ENCODE peak calls at places on chromosomes 7 and 10, in six cellular contexts. P is upper lobe of right lung, U is neural progenitor cell, Y is adrenal gland, E is mesendoderm, N is mammary epithelial cell. J is an unnamed sample. For H3K27me3, the result is how much of the 10 kb centered on the place peaks cover.

GRCh38 chr7:30470783-30471182 is 7.8 kb downstream of the NOD1 start:
- DNase-seq in P (no peak), U (no peak), Y (peak), E (no peak), N (no peak), J (peak)

GRCh38 chr10:35037104-35037503 is 53.0 kb downstream of the CUL2 start:
- DNase-seq in P (no peak), U (no peak), Y (no peak), E (peak), N (no peak), J (no peak)

GRCh38 chr10:113297226-113297625 is 255.6 kb upstream of the HABP2 start:
- DNase-seq in P (no peak), U (no peak), Y (no peak), E (peak), N (no peak), J (peak)

GRCh38 chr7:47480576-47481538 is 101.1 kb downstream of the TNS3 start:
- DNase-seq in P (no peak), U (peak), Y (no peak), E (no peak), N (no peak), J (no peak)

GRCh38 chr7:33845991-33846509 is 59.3 kb upstream of the BMPER start:
- DNase-seq in P (no peak), U (no peak), Y (peak), E (no peak), N (no peak), J (no peak)

GRCh38 chr10:101492814-101493213 is 95.2 kb downstream of the POLL start:
- DNase-seq in P (no peak), U (no peak), Y (no peak), E (no peak), N (no peak), J (no peak)

GRCh38 chr10:14605231-14605925 is 169.3 kb downstream of the FAM107B start:
- DNase-seq in P (no peak), U (peak), Y (no peak), E (peak), N (peak), J (no peak)

GRCh38 chr7:408651-409343 is 110.8 kb downstream of the PDGFA start:
- DNase-seq in P (peak), U (no peak), Y (no peak), E (no peak), N (no peak), J (no peak)

GRCh38 chr10:62610649-62611229 is 193.8 kb upstream of the ADO start:
- DNase-seq in P (peak), U (peak), Y (peak), E (peak), N (peak), J (peak)

GRCh38 chr10:130463876-130464360 is 327.7 kb downstream of the GLRX3 start:
- DNase-seq in P (no peak), U (no peak), Y (no peak), E (no peak), N (no peak), J (no peak)

GRCh38 chr10:27893320-27894014 is 105.4 kb downstream of the ODAD2 start:
- DNase-seq in P (no peak), U (no peak), Y (no peak), E (no peak), N (peak), J (no peak)

GRCh38 chr10:87504667-87505365 is at the start of gene MINPP1:
- DNase-seq in P (peak), U (peak), Y (peak), E (peak), N (peak), J (peak)

GRCh38 chr10:15738237-15738928 is 18.7 kb upstream of the ITGA8 start:
- DNase-seq in P (no peak), U (no peak), Y (no peak), E (no peak), N (no peak), J (peak)

GRCh38 chr10:127275793-127276415 is 79.5 kb upstream of the INSYN2A start:
- DNase-seq in P (no peak), U (no peak), Y (no peak), E (no peak), N (no peak), J (no peak)

GRCh38 chr7:131072505-131073091 is 255.1 kb upstream of the MKLN1 start:
- DNase-seq in P (no peak), U (peak), Y (no peak), E (peak), N (peak), J (no peak)

GRCh38 chr7:104960741-104961479 is 53.1 kb upstream of the KMT2E start:
- DNase-seq in P (no peak), U (no peak), Y (peak), E (no peak), N (peak), J (no peak)

GRCh38 chr7:2834748-2835441 is 9.2 kb downstream of the GNA12 start:
- DNase-seq in P (no peak), U (no peak), Y (no peak), E (no peak), N (no peak), J (no peak)
- H3K27ac ChIP-seq in P (no peak), U (no peak), Y (no peak), E (no peak), N (no peak), J (no peak)

GRCh38 chr7:50723888-50724287 is 58.8 kb downstream of the GRB10 start:
- DNase-seq in P (no peak), U (no peak), Y (peak), E (no peak), N (no peak), J (no peak)
- H3K27me3 ChIP-seq in P (under half), U (under half), Y (under half), E (under half), N (under half), J (under half)

DNA sequence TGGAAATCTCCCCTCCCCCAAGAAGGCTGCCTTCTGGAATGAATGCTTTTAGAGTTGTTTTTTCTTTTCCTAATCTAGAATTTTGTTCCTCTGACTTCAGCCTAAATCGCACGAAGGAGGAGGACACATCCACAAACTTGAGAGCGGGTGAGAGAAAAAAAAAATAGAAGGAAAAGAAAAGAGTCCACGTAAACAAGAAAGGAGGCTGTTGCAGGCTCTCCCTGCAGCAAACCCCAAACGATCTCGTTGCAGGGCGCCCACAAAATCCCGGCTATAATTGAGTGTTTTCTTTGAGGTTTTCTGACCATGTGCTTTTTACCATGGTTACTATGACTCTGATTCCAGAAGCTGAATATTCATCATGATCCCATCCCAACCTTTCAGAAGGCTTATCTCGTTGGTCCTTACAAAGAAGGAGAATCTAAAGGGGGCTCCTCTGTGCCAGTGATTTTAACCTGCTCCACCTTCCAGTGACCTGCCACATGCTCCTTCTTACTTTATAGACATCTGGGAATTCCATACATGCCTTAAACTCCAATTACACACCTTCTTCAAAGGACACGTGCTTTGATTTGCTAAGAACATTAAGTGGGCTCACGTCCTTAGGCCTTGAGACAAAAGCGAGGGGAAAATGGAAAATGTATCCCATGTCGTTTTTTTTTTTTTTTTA is 5.8 kb downstream of the TWIST1 start:
- DNase-seq in P (no peak), U (no peak), Y (no peak), E (peak), N (no peak), J (no peak)
- H3K4me3 ChIP-seq in P (no peak), U (no peak), Y (no peak), E (no peak), N (no peak), J (no peak)

GRCh38 chr7:129906700-129907099 is 46.1 kb downstream of the UBE2H start:
- DNase-seq in P (no peak), U (no peak), Y (no peak), E (no peak), N (peak), J (no peak)

GRCh38 chr7:129911790-129912189 is 41.0 kb downstream of the UBE2H start:
- DNase-seq in P (no peak), U (no peak), Y (no peak), E (no peak), N (no peak), J (no peak)

GRCh38 chr7:129907122-129907741 is 45.5 kb downstream of the UBE2H start:
- DNase-seq in P (no peak), U (no peak), Y (no peak), E (no peak), N (no peak), J (no peak)

GRCh38 chr7:129909669-129910068 is 43.1 kb downstream of the UBE2H start:
- DNase-seq in P (no peak), U (no peak), Y (no peak), E (no peak), N (no peak), J (no peak)

DNA sequence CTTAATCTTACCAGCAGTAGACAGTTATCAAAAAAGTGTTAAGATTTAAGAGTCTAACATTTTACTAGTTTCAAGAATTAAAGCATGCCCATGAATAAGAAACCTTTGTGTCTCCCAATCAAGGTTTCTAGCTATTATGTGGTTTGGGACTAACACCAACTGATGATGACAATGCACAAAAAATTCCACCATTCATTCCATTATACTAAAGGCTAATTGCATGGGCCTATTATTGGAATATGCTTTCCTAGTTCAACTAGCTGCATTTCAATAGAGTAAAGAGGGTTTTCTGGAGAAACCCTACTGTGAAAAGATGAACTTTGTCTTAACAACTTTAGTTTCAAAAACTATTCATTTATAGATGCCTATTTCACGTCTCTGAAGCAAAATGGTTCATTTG is 44.6 kb downstream of the UBE2H start:
- DNase-seq in P (no peak), U (no peak), Y (no peak), E (no peak), N (peak), J (no peak)
- H3K27ac ChIP-seq in P (no peak), U (peak), Y (no peak), E (no peak), N (peak), J (no peak)

GRCh38 chr7:157017149-157017548 is 6.7 kb upstream of the MNX1 start:
- DNase-seq in P (peak), U (peak), Y (no peak), E (no peak), N (no peak), J (no peak)
- H3K27me3 ChIP-seq in P (half or more), U (half or more), Y (half or more), E (half or more), N (under half), J (half or more)

GRCh38 chr10:5910323-5911100 is 20.5 kb downstream of the FBH1 start:
- DNase-seq in P (no peak), U (no peak), Y (no peak), E (no peak), N (no peak), J (no peak)
- H3K4me3 ChIP-seq in P (no peak), U (no peak), Y (no peak), E (no peak), N (no peak), J (no peak)

GRCh38 chr7:149616898-149617297 is 119.3 kb upstream of the ZNF746 start:
- DNase-seq in P (no peak), U (no peak), Y (no peak), E (no peak), N (no peak), J (no peak)
- H3K27ac ChIP-seq in P (no peak), U (no peak), Y (no peak), E (no peak), N (no peak), J (no peak)